ENCODE peak calls at places on chromosomes 1 and 21, in nine cellular contexts. One of them, this sample, is unnamed.

GRCh38 chr1:93779540-93780121 is 98.0 kb upstream of the BCAR3 start:
- DNase-seq in globus pallidus: no peak
- DNase-seq in upper lobe of right lung: no peak
- DNase-seq in left cardiac atrium: no peak
- DNase-seq in memory B cell: no peak
- DNase-seq in esophagus muscularis mucosa: no peak
- DNase-seq in AG20443: peak
- DNase-seq in iPS-NIHi11: peak
- DNase-seq in fibroblast of gingiva: peak
- DNase-seq in this sample: no peak

GRCh38 chr1:69657976-69658375 is 90.3 kb downstream of the LRRC7 start:
- DNase-seq in fibroblast of gingiva: no peak
- DNase-seq in AG20443: no peak
- DNase-seq in left cardiac atrium: no peak
- DNase-seq in upper lobe of right lung: no peak
- DNase-seq in esophagus muscularis mucosa: no peak
- DNase-seq in iPS-NIHi11: no peak
- DNase-seq in globus pallidus: no peak
- DNase-seq in memory B cell: no peak
- DNase-seq in this sample: no peak

GRCh38 chr1:209154916-209155315 is 428.6 kb upstream of the CAMK1G start:
- DNase-seq in globus pallidus: no peak
- DNase-seq in upper lobe of right lung: no peak
- DNase-seq in iPS-NIHi11: no peak
- DNase-seq in esophagus muscularis mucosa: no peak
- DNase-seq in left cardiac atrium: no peak
- DNase-seq in memory B cell: no peak
- DNase-seq in AG20443: no peak
- DNase-seq in fibroblast of gingiva: no peak
- DNase-seq in this sample: no peak

GRCh38 chr1:36735436-36735835 is 252.7 kb upstream of the CSF3R start:
- DNase-seq in fibroblast of gingiva: no peak
- DNase-seq in globus pallidus: no peak
- DNase-seq in left cardiac atrium: no peak
- DNase-seq in iPS-NIHi11: no peak
- DNase-seq in memory B cell: no peak
- DNase-seq in esophagus muscularis mucosa: no peak
- DNase-seq in upper lobe of right lung: no peak
- DNase-seq in AG20443: no peak
- DNase-seq in this sample: no peak

GRCh38 chr21:24220466-24220865 is 1386.8 kb downstream of the MRPL39 start:
- DNase-seq in fibroblast of gingiva: no peak
- DNase-seq in iPS-NIHi11: no peak
- DNase-seq in left cardiac atrium: no peak
- DNase-seq in globus pallidus: no peak
- DNase-seq in upper lobe of right lung: no peak
- DNase-seq in memory B cell: no peak
- DNase-seq in esophagus muscularis mucosa: no peak
- DNase-seq in AG20443: no peak
- DNase-seq in this sample: no peak

GRCh38 chr1:170402451-170403311 is 129.3 kb upstream of the GORAB start:
- DNase-seq in fibroblast of gingiva: peak
- DNase-seq in AG20443: no peak
- DNase-seq in globus pallidus: no peak
- DNase-seq in esophagus muscularis mucosa: no peak
- DNase-seq in memory B cell: no peak
- DNase-seq in left cardiac atrium: no peak
- DNase-seq in upper lobe of right lung: no peak
- DNase-seq in iPS-NIHi11: no peak
- DNase-seq in this sample: no peak

GRCh38 chr1:214808845-214809460 is 206.0 kb downstream of the CENPF start:
- DNase-seq in iPS-NIHi11: peak
- DNase-seq in memory B cell: no peak
- DNase-seq in AG20443: peak
- DNase-seq in left cardiac atrium: no peak
- DNase-seq in globus pallidus: no peak
- DNase-seq in upper lobe of right lung: no peak
- DNase-seq in esophagus muscularis mucosa: no peak
- DNase-seq in fibroblast of gingiva: peak
- DNase-seq in this sample: no peak

GRCh38 chr1:201896951-201897391 is 8.3 kb downstream of the SHISA4 start:
- DNase-seq in AG20443: peak
- DNase-seq in esophagus muscularis mucosa: no peak
- DNase-seq in memory B cell: no peak
- DNase-seq in left cardiac atrium: no peak
- DNase-seq in upper lobe of right lung: no peak
- DNase-seq in iPS-NIHi11: no peak
- DNase-seq in globus pallidus: no peak
- DNase-seq in fibroblast of gingiva: peak
- DNase-seq in this sample: no peak

GRCh38 chr1:31593136-31593665 is 16.9 kb downstream of the TINAGL1 start:
- DNase-seq in fibroblast of gingiva: no peak
- DNase-seq in esophagus muscularis mucosa: no peak
- DNase-seq in iPS-NIHi11: no peak
- DNase-seq in globus pallidus: no peak
- DNase-seq in upper lobe of right lung: peak
- DNase-seq in memory B cell: no peak
- DNase-seq in left cardiac atrium: no peak
- DNase-seq in AG20443: no peak
- DNase-seq in this sample: no peak

GRCh38 chr1:186479162-186479561 is 18.2 kb upstream of the PDC start:
- DNase-seq in esophagus muscularis mucosa: no peak
- DNase-seq in upper lobe of right lung: no peak
- DNase-seq in AG20443: no peak
- DNase-seq in fibroblast of gingiva: no peak
- DNase-seq in globus pallidus: no peak
- DNase-seq in iPS-NIHi11: no peak
- DNase-seq in left cardiac atrium: no peak
- DNase-seq in memory B cell: no peak
- DNase-seq in this sample: no peak

GRCh38 chr1:20093303-20093702 is 23.3 kb downstream of the PLA2G5 start:
- DNase-seq in esophagus muscularis mucosa: no peak
- DNase-seq in iPS-NIHi11: no peak
- DNase-seq in left cardiac atrium: no peak
- DNase-seq in fibroblast of gingiva: no peak
- DNase-seq in memory B cell: no peak
- DNase-seq in globus pallidus: no peak
- DNase-seq in upper lobe of right lung: no peak
- DNase-seq in AG20443: no peak
- DNase-seq in this sample: no peak

GRCh38 chr1:65431111-65431705 is 10.7 kb downstream of the LEPR start:
- DNase-seq in iPS-NIHi11: no peak
- DNase-seq in upper lobe of right lung: no peak
- DNase-seq in left cardiac atrium: no peak
- DNase-seq in fibroblast of gingiva: peak
- DNase-seq in globus pallidus: peak
- DNase-seq in AG20443: peak
- DNase-seq in esophagus muscularis mucosa: no peak
- DNase-seq in memory B cell: no peak
- DNase-seq in this sample: peak

GRCh38 chr1:168762473-168762872 is 33.5 kb upstream of the DPT start:
- DNase-seq in esophagus muscularis mucosa: no peak
- DNase-seq in memory B cell: no peak
- DNase-seq in AG20443: no peak
- DNase-seq in globus pallidus: no peak
- DNase-seq in left cardiac atrium: no peak
- DNase-seq in upper lobe of right lung: no peak
- DNase-seq in iPS-NIHi11: no peak
- DNase-seq in fibroblast of gingiva: no peak
- DNase-seq in this sample: no peak

GRCh38 chr1:81044708-81045107 is 756.0 kb upstream of the ADGRL2 start:
- DNase-seq in AG20443: no peak
- DNase-seq in fibroblast of gingiva: peak
- DNase-seq in left cardiac atrium: no peak
- DNase-seq in globus pallidus: no peak
- DNase-seq in iPS-NIHi11: no peak
- DNase-seq in esophagus muscularis mucosa: no peak
- DNase-seq in upper lobe of right lung: no peak
- DNase-seq in memory B cell: no peak
- DNase-seq in this sample: no peak

GRCh38 chr1:8154621-8155052 is 128.5 kb upstream of the ERRFI1 start:
- DNase-seq in fibroblast of gingiva: no peak
- DNase-seq in esophagus muscularis mucosa: no peak
- DNase-seq in globus pallidus: no peak
- DNase-seq in upper lobe of right lung: no peak
- DNase-seq in AG20443: no peak
- DNase-seq in memory B cell: no peak
- DNase-seq in iPS-NIHi11: no peak
- DNase-seq in left cardiac atrium: no peak
- DNase-seq in this sample: no peak

GRCh38 chr1:47732489-47732888 is 264.7 kb downstream of the TRABD2B start:
- DNase-seq in AG20443: no peak
- DNase-seq in globus pallidus: no peak
- DNase-seq in esophagus muscularis mucosa: no peak
- DNase-seq in upper lobe of right lung: no peak
- DNase-seq in memory B cell: no peak
- DNase-seq in iPS-NIHi11: no peak
- DNase-seq in left cardiac atrium: no peak
- DNase-seq in fibroblast of gingiva: no peak
- DNase-seq in this sample: no peak

GRCh38 chr1:9942399-9942938 is 722 bp downstream of the LZIC start:
- DNase-seq in globus pallidus: peak
- DNase-seq in iPS-NIHi11: peak
- DNase-seq in fibroblast of gingiva: peak
- DNase-seq in AG20443: peak
- DNase-seq in memory B cell: peak
- DNase-seq in upper lobe of right lung: no peak
- DNase-seq in left cardiac atrium: no peak
- DNase-seq in esophagus muscularis mucosa: no peak
- DNase-seq in this sample: no peak

GRCh38 chr21:28633803-28634572 is 358.7 kb downstream of the LTN1 start:
- DNase-seq in fibroblast of gingiva: peak
- DNase-seq in esophagus muscularis mucosa: no peak
- DNase-seq in upper lobe of right lung: no peak
- DNase-seq in iPS-NIHi11: no peak
- DNase-seq in AG20443: peak
- DNase-seq in memory B cell: no peak
- DNase-seq in globus pallidus: no peak
- DNase-seq in left cardiac atrium: peak
- DNase-seq in this sample: no peak

GRCh38 chr1:55476445-55477015 is 261.4 kb upstream of the USP24 start:
- DNase-seq in left cardiac atrium: no peak
- DNase-seq in fibroblast of gingiva: peak
- DNase-seq in memory B cell: no peak
- DNase-seq in upper lobe of right lung: no peak
- DNase-seq in globus pallidus: no peak
- DNase-seq in esophagus muscularis mucosa: peak
- DNase-seq in iPS-NIHi11: no peak
- DNase-seq in AG20443: no peak
- DNase-seq in this sample: no peak

GRCh38 chr1:63732666-63733065 is 41.2 kb upstream of the ROR1 start:
- DNase-seq in upper lobe of right lung: no peak
- DNase-seq in iPS-NIHi11: no peak
- DNase-seq in esophagus muscularis mucosa: no peak
- DNase-seq in AG20443: peak
- DNase-seq in globus pallidus: no peak
- DNase-seq in memory B cell: no peak
- DNase-seq in fibroblast of gingiva: peak
- DNase-seq in left cardiac atrium: no peak
- DNase-seq in this sample: no peak

GRCh38 chr1:216310776-216311175 is 112.5 kb downstream of the USH2A start:
- DNase-seq in globus pallidus: peak
- DNase-seq in upper lobe of right lung: no peak
- DNase-seq in memory B cell: no peak
- DNase-seq in esophagus muscularis mucosa: no peak
- DNase-seq in fibroblast of gingiva: peak
- DNase-seq in AG20443: no peak
- DNase-seq in left cardiac atrium: no peak
- DNase-seq in iPS-NIHi11: peak
- DNase-seq in this sample: no peak

GRCh38 chr1:86913399-86913895 is 479 bp downstream of the SELENOF start:
- DNase-seq in memory B cell: no peak
- DNase-seq in AG20443: peak
- DNase-seq in globus pallidus: no peak
- DNase-seq in iPS-NIHi11: no peak
- DNase-seq in fibroblast of gingiva: peak
- DNase-seq in left cardiac atrium: no peak
- DNase-seq in upper lobe of right lung: no peak
- DNase-seq in esophagus muscularis mucosa: no peak
- DNase-seq in this sample: peak

GRCh38 chr1:15153842-15154479 is 414 bp downstream of the TMEM51 start:
- DNase-seq in left cardiac atrium: peak
- DNase-seq in fibroblast of gingiva: no peak
- DNase-seq in esophagus muscularis mucosa: no peak
- DNase-seq in AG20443: peak
- DNase-seq in globus pallidus: peak
- DNase-seq in iPS-NIHi11: peak
- DNase-seq in upper lobe of right lung: peak
- DNase-seq in memory B cell: no peak
- DNase-seq in this sample: no peak

GRCh38 chr1:209882286-209882685 is 54.5 kb downstream of the UTP25 start:
- DNase-seq in upper lobe of right lung: no peak
- DNase-seq in fibroblast of gingiva: no peak
- DNase-seq in left cardiac atrium: no peak
- DNase-seq in globus pallidus: no peak
- DNase-seq in memory B cell: no peak
- DNase-seq in iPS-NIHi11: no peak
- DNase-seq in esophagus muscularis mucosa: peak
- DNase-seq in AG20443: no peak
- DNase-seq in this sample: no peak

GRCh38 chr1:42035205-42035829 is 116.6 kb upstream of the HIVEP3 start:
- DNase-seq in iPS-NIHi11: peak
- DNase-seq in upper lobe of right lung: peak
- DNase-seq in globus pallidus: peak
- DNase-seq in fibroblast of gingiva: peak
- DNase-seq in left cardiac atrium: peak
- DNase-seq in esophagus muscularis mucosa: no peak
- DNase-seq in AG20443: peak
- DNase-seq in memory B cell: no peak
- DNase-seq in this sample: no peak

GRCh38 chr1:193951989-193952388 is 765.6 kb upstream of the B3GALT2 start:
- DNase-seq in fibroblast of gingiva: peak
- DNase-seq in upper lobe of right lung: no peak
- DNase-seq in esophagus muscularis mucosa: no peak
- DNase-seq in globus pallidus: no peak
- DNase-seq in iPS-NIHi11: no peak
- DNase-seq in left cardiac atrium: no peak
- DNase-seq in memory B cell: no peak
- DNase-seq in AG20443: no peak
- DNase-seq in this sample: no peak

This sample was measured in CD4-positive, CD25-positive, alpha-beta regulatory T cell.